ENCODE peak calls at places on chromosomes 13 and 19, in four cellular contexts. Z, P, B and W are unnamed samples.

GRCh38 chr13:49086711-49087110 is 111.0 kb downstream of the FNDC3A start:
- DNase-seq in B (no peak), P (no peak), Z (no peak), W (no peak)

GRCh38 chr19:13876834-13877233 is at the start of gene NANOS3:
- DNase-seq in P (no peak), B (no peak), Z (no peak), W (no peak)

GRCh38 chr13:103852036-103852435 is 785.8 kb upstream of the SLC10A2 start:
- DNase-seq in B (no peak), Z (no peak), P (no peak), W (no peak)

GRCh38 chr19:48544856-48545750 is 6.9 kb upstream of the SULT2B1 start:
- DNase-seq in B (no peak), Z (no peak), P (peak; percentile 78), W (no peak)

GRCh38 chr13:94121686-94122085 is 357.8 kb downstream of the DCT start:
- DNase-seq in B (no peak), P (no peak), Z (no peak), W (no peak)

GRCh38 chr19:38070573-38070972 is 153.4 kb downstream of the DPF1 start:
- DNase-seq in B (no peak), Z (peak; percentile 88), P (no peak), W (no peak)

GRCh38 chr13:24254151-24254810 is 55.1 kb upstream of the C1QTNF9 start:
- DNase-seq in B (no peak), P (no peak), Z (no peak), W (no peak)

GRCh38 chr19:53431399-53432087 is at the start of gene ZNF761:
- DNase-seq in P (peak; percentile 99), Z (peak; percentile 94), B (peak; percentile 97), W (peak; percentile 91)

GRCh38 chr13:100290165-100290801 is 201.4 kb downstream of the PCCA start:
- DNase-seq in Z (no peak), P (no peak), B (no peak), W (peak; percentile 79)

GRCh38 chr13:72868229-72868628 is 86.3 kb downstream of the PIBF1 start:
- DNase-seq in B (no peak), Z (no peak), P (no peak), W (no peak)

GRCh38 chr19:32345261-32346207 is at the start of gene ZNF507:
- DNase-seq in P (peak; percentile 88), Z (peak; percentile 92), B (peak; percentile 98), W (peak; percentile 59)

GRCh38 chr13:31947105-31947504 is 84.5 kb upstream of the FRY start:
- DNase-seq in P (no peak), Z (no peak), B (no peak), W (no peak)

GRCh38 chr19:13149628-13150186 is 468 bp downstream of the STX10 start:
- DNase-seq in Z (peak; percentile 52), P (peak; percentile 67), B (no peak), W (peak; percentile 37)

GRCh38 chr19:33205531-33206260 is 11.6 kb downstream of the LRP3 start:
- DNase-seq in Z (no peak), P (no peak), B (no peak), W (no peak)

GRCh38 chr19:8352134-8352827 is 9.2 kb upstream of the KANK3 start:
- DNase-seq in B (no peak), P (no peak), Z (no peak), W (no peak)

GRCh38 chr13:64397699-64398098 is 2832.4 kb downstream of the PCDH9 start:
- DNase-seq in P (no peak), B (no peak), Z (no peak), W (no peak)

GRCh38 chr13:48532146-48532472 is 771 bp downstream of the RCBTB2 start:
- DNase-seq in P (peak; percentile 13), B (no peak), Z (no peak), W (no peak)

GRCh38 chr19:29255912-29256311 is 43.0 kb upstream of the UQCRFS1 start:
- DNase-seq in B (no peak), P (no peak), Z (no peak), W (no peak)

DNA sequence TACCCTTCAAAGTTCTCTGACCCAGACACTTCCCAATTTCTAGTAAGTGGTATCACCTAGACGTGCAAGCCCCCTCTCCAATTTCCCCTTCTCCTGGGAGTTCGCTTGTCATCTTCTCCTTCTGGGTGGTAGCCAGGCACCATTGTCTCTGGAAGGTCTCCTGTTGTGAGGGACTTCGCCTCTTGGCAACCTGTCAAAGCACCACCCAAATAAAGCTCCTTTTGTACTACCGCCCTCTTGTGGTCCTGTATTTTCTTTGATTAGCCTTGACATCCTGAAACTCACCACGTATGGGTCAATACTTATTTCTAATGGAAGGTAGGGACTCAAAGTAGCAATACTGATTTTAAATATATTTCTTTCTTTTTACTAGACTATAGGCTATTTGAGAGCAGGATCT is 8.2 kb downstream of the GPC5 start:
- DNase-seq in Z (peak; percentile 23), B (peak; percentile 86), P (peak; percentile 53), W (peak; percentile 79)
- TF ChIP-seq HMGXB4 in Z (no peak), B (no peak), P (no peak), W (no peak)

GRCh38 chr13:98207411-98207810 is 30.3 kb upstream of the RNF113B start:
- DNase-seq in Z (no peak), B (no peak), P (no peak), W (no peak)
- TF ChIP-seq HMGXB4 in Z (no peak), B (no peak), P (no peak), W (no peak)

GRCh38 chr13:29081036-29081435 is 260.9 kb downstream of the MTUS2 start:
- DNase-seq in B (no peak), P (no peak), Z (no peak), W (no peak)
- TF ChIP-seq HMGXB4 in B (no peak), P (no peak), Z (no peak), W (no peak)

GRCh38 chr13:77384999-77385398 is 58.1 kb upstream of the MYCBP2 start:
- DNase-seq in B (no peak), P (no peak), Z (no peak), W (no peak)

GRCh38 chr13:77388944-77389616 is 62.2 kb upstream of the MYCBP2 start:
- DNase-seq in Z (no peak), B (no peak), P (no peak), W (no peak)

GRCh38 chr13:77386046-77386445 is 59.2 kb upstream of the MYCBP2 start:
- DNase-seq in Z (no peak), B (no peak), P (no peak), W (no peak)

GRCh38 chr13:77387607-77388200 is 60.8 kb upstream of the MYCBP2 start:
- DNase-seq in P (no peak), B (no peak), Z (no peak), W (no peak)

DNA sequence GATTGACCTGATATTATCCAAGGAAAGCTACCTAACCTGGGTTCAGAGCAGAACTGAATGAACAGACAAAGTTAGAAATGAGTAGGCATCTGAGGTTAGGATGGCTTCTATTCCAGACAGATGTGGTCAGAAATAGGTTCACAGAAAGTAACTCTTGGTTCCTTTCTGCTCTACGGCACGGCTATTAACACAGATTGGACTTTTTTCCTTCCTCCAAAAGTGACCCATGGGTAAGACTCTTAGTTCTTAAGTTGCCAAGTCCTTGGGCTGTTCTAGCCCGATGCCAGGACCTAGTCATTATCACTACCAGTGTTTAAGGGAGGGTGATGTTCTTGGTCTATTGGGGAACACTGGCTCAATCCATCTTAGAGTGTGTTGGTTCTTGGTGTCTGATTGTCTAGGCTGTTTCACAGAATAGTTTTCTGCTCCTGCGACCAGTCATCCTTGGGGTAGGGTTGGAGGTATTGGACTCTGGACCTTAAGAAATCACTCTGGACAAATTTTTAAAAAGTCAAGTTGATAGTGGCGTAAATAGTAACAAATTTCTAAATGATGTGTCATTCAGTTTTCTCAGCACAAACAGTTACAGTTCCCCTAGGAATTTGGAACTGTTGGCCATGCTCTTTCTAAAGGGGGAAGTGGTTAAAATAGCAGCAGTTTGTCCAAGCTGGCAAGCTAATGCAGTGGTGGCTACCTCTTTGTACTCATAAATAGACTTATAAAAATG is 60.1 kb upstream of the MYCBP2 start:
- DNase-seq in P (no peak), B (no peak), Z (peak; percentile 28), W (no peak)
- TF ChIP-seq HMGXB4 in P (no peak), B (no peak), Z (no peak), W (no peak)

GRCh38 chr13:111216166-111216960 is 101.3 kb downstream of the ARHGEF7 start:
- DNase-seq in P (peak; percentile 65), Z (peak; percentile 20), B (peak; percentile 14), W (peak; percentile 29)
- TF ChIP-seq HMGXB4 in P (no peak), Z (no peak), B (no peak), W (no peak)

GRCh38 chr13:22800726-22801401 is 379.9 kb upstream of the SGCG start:
- DNase-seq in P (no peak), B (no peak), Z (no peak), W (no peak)
- TF ChIP-seq HMGXB4 in P (no peak), B (no peak), Z (no peak), W (no peak)